ENCODE peak calls at places on chromosomes 11 and 22, in nine cellular contexts. F is tibial nerve, U is testis, E is A549, Y is ovary, O is K562, A is GM12891, G is NB4, I is H54. L is an unnamed sample.

GRCh38 chr11:33262016-33262638 is 4.9 kb downstream of the HIPK3 start:
- DNase-seq in F (no peak), U (peak), E (no peak), Y (no peak), O (no peak), A (no peak), G (peak), I (no peak), L (no peak)

GRCh38 chr11:6240139-6240538 is 1.2 kb downstream of the CNGA4 start:
- DNase-seq in F (no peak), U (no peak), E (no peak), Y (no peak), O (no peak), A (no peak), G (no peak), I (no peak), L (no peak)

GRCh38 chr11:5102246-5102645 is 32.9 kb downstream of the OR52E1 start:
- DNase-seq in F (no peak), U (no peak), E (no peak), Y (no peak), O (no peak), A (no peak), G (no peak), I (no peak), L (no peak)

GRCh38 chr22:48343461-48343860 is 1484.2 kb downstream of the BRD1 start:
- DNase-seq in F (no peak), U (no peak), E (no peak), Y (no peak), O (no peak), A (no peak), G (no peak), I (no peak), L (no peak)

GRCh38 chr11:72439455-72439854 is 5.1 kb upstream of the CLPB start:
- DNase-seq in F (no peak), U (no peak), E (no peak), Y (no peak), O (no peak), A (no peak), G (peak), I (peak), L (no peak)

GRCh38 chr22:44003776-44004460 is 20.2 kb upstream of the PARVB start:
- DNase-seq in F (no peak), U (peak), E (no peak), Y (no peak), O (peak), A (no peak), G (no peak), I (no peak), L (no peak)

GRCh38 chr22:24097961-24098391 is 83.3 kb upstream of the SUSD2 start:
- DNase-seq in F (no peak), U (no peak), E (no peak), Y (no peak), O (no peak), A (no peak), G (no peak), I (no peak), L (no peak)

GRCh38 chr11:17649696-17650600 is 69.4 kb upstream of the MYOD1 start:
- DNase-seq in F (no peak), U (no peak), E (no peak), Y (no peak), O (peak), A (no peak), G (peak), I (peak), L (no peak)

GRCh38 chr11:119800619-119801018 is 71.6 kb upstream of the NECTIN1 start:
- DNase-seq in F (no peak), U (no peak), E (no peak), Y (no peak), O (no peak), A (no peak), G (no peak), I (no peak), L (no peak)

GRCh38 chr11:20351870-20352269 is 11.6 kb upstream of the HTATIP2 start:
- DNase-seq in F (no peak), U (no peak), E (no peak), Y (no peak), O (no peak), A (no peak), G (no peak), I (no peak), L (no peak)

GRCh38 chr11:64130618-64131017 is 35.3 kb downstream of the MACROD1 start:
- DNase-seq in F (no peak), U (no peak), E (no peak), Y (no peak), O (no peak), A (no peak), G (no peak), I (no peak), L (no peak)

GRCh38 chr11:17014774-17015638 is 792 bp upstream of the PLEKHA7 start:
- DNase-seq in F (no peak), U (peak), E (peak), Y (no peak), O (peak), A (peak), G (no peak), I (peak), L (no peak)

GRCh38 chr11:90204407-90204806 is 18.4 kb downstream of the CHORDC1 start:
- DNase-seq in F (no peak), U (no peak), E (no peak), Y (no peak), O (no peak), A (no peak), G (no peak), I (no peak), L (no peak)

GRCh38 chr22:49853981-49854791 is 542 bp downstream of the ZBED4 start:
- DNase-seq in F (no peak), U (peak), E (peak), Y (no peak), O (peak), A (no peak), G (peak), I (no peak), L (no peak)

GRCh38 chr22:47206185-47206584 is 443.7 kb downstream of the TBC1D22A start:
- DNase-seq in F (no peak), U (peak), E (no peak), Y (no peak), O (no peak), A (no peak), G (no peak), I (no peak), L (peak)

GRCh38 chr11:126102436-126102894 is 39.8 kb upstream of the CDON start:
- DNase-seq in F (no peak), U (peak), E (no peak), Y (peak), O (peak), A (no peak), G (peak), I (no peak), L (no peak)

GRCh38 chr11:44464741-44465140 is 100.7 kb upstream of the CD82 start:
- DNase-seq in F (no peak), U (no peak), E (peak), Y (no peak), O (no peak), A (no peak), G (peak), I (no peak), L (no peak)

GRCh38 chr22:26561756-26562417 is 28.0 kb downstream of the TPST2 start:
- DNase-seq in F (no peak), U (peak), E (no peak), Y (no peak), O (no peak), A (no peak), G (no peak), I (no peak), L (no peak)

GRCh38 chr11:103591554-103591953 is 444.9 kb upstream of the DDI1 start:
- DNase-seq in F (no peak), U (no peak), E (no peak), Y (no peak), O (no peak), A (no peak), G (no peak), I (no peak), L (no peak)

GRCh38 chr11:45264839-45265515 is 21.2 kb downstream of the SYT13 start:
- DNase-seq in F (no peak), U (no peak), E (peak), Y (no peak), O (peak), A (no peak), G (no peak), I (peak), L (no peak)

GRCh38 chr11:123841189-123841588 is 35.0 kb upstream of the OR6M1 start:
- DNase-seq in F (no peak), U (no peak), E (no peak), Y (no peak), O (no peak), A (no peak), G (peak), I (peak), L (no peak)

GRCh38 chr11:73990727-73991126 is 8.1 kb upstream of the UCP2 start:
- DNase-seq in F (no peak), U (no peak), E (no peak), Y (no peak), O (no peak), A (no peak), G (no peak), I (no peak), L (no peak)

GRCh38 chr22:30970356-30970746 is 1.3 kb downstream of the TUG1 start:
- DNase-seq in F (no peak), U (no peak), E (no peak), Y (no peak), O (no peak), A (no peak), G (no peak), I (no peak), L (no peak)

GRCh38 chr11:63912678-63913077 is 4.3 kb downstream of the RCOR2 start:
- DNase-seq in F (no peak), U (no peak), E (no peak), Y (no peak), O (no peak), A (no peak), G (no peak), I (no peak), L (no peak)

GRCh38 chr11:3156661-3157311 is 8.3 kb downstream of the OSBPL5 start:
- DNase-seq in F (no peak), U (no peak), E (no peak), Y (no peak), O (no peak), A (no peak), G (peak), I (no peak), L (no peak)

GRCh38 chr11:73323464-73323863 is 15.4 kb downstream of the ARHGEF17 start:
- DNase-seq in F (peak), U (peak), E (no peak), Y (peak), O (peak), A (no peak), G (no peak), I (no peak), L (no peak)

GRCh38 chr11:44964526-44965209 is 14.0 kb upstream of the TP53I11 start:
- DNase-seq in F (no peak), U (no peak), E (no peak), Y (no peak), O (no peak), A (no peak), G (peak), I (no peak), L (no peak)

GRCh38 chr22:23389271-23390071 is 190.6 kb downstream of the IGLL1 start:
- DNase-seq in F (no peak), U (no peak), E (no peak), Y (no peak), O (no peak), A (no peak), G (no peak), I (no peak), L (no peak)

GRCh38 chr11:115286614-115287013 is 217.6 kb downstream of the CADM1 start:
- DNase-seq in F (no peak), U (no peak), E (no peak), Y (no peak), O (no peak), A (no peak), G (no peak), I (no peak), L (no peak)

GRCh38 chr22:32476286-32476685 is 1.7 kb downstream of the FBXO7 start:
- DNase-seq in F (no peak), U (no peak), E (no peak), Y (no peak), O (no peak), A (no peak), G (no peak), I (no peak), L (no peak)

GRCh38 chr11:9619971-9620370 is 43.9 kb upstream of the SWAP70 start:
- DNase-seq in F (no peak), U (no peak), E (no peak), Y (no peak), O (no peak), A (no peak), G (no peak), I (no peak), L (no peak)

GRCh38 chr11:83127309-83127636 is 29.7 kb upstream of the PCF11 start:
- DNase-seq in F (no peak), U (no peak), E (no peak), Y (no peak), O (no peak), A (no peak), G (no peak), I (no peak), L (no peak)

GRCh38 chr11:11500744-11501487 is 120.9 kb downstream of the GALNT18 start:
- DNase-seq in F (no peak), U (no peak), E (no peak), Y (no peak), O (no peak), A (no peak), G (no peak), I (no peak), L (no peak)

GRCh38 chr11:34787348-34787747 is 128.8 kb downstream of the APIP start:
- DNase-seq in F (no peak), U (no peak), E (no peak), Y (no peak), O (no peak), A (no peak), G (no peak), I (no peak), L (no peak)

GRCh38 chr11:560305-561147 is at the start of the genes LMNTD2 and RASSF7:
- DNase-seq in F (peak), U (peak), E (peak), Y (peak), O (peak), A (peak), G (peak), I (peak), L (peak)

GRCh38 chr11:118152552-118153471 is at the start of gene SCN4B:
- DNase-seq in F (no peak), U (peak), E (peak), Y (peak), O (peak), A (peak), G (peak), I (no peak), L (no peak)

GRCh38 chr22:22770280-22770871 is 117.2 kb upstream of the IGLL5 start:
- DNase-seq in F (no peak), U (peak), E (peak), Y (peak), O (peak), A (no peak), G (peak), I (peak), L (no peak)

GRCh38 chr11:47233989-47234668 is 14.5 kb downstream of the ACP2 start:
- DNase-seq in F (no peak), U (peak), E (peak), Y (no peak), O (peak), A (no peak), G (peak), I (peak), L (no peak)
- TF ChIP-seq POLR2A in F (no peak), U (no peak), E (no peak), Y (no peak), O (no peak), A (no peak), G (no peak), I (no peak), L (no peak)

DNA sequence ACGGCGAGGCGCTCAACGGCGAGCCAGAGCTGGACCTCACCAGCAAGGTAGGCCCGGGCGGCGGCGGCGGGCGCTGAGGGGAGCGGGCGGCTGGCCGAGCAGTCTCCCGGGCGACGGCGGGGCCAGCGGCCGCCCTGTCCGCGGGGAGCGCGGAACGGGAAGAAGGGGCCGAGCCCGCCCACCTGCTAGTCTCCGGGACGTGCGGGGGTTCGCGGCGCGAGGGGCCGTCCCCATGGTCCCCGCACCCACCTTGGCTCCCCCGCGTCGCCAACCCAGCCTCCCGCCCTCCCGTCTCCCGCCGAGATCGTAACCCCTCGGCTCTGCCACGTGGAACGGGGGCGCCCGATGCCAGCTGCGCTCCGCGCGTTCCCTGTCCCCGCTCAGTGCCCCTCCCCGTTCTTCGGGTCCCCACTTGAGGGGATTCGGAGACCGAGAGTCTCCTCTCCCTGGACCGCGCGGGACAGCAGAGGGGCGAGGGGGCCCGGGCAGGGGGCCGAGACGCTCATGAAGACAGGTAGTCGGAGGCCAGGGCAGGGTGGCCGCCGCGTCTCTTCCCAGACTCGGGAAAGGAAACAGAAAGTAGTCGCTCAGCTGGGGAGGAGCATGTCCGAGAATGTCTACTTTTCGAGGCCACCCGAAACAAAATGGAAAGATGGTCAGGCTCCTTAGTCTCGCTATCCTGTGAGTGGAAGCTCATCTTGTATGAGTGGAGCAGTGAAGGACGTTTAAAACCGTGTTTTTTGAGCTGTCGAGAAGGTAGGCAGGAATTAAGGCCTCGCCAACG is 549 bp downstream of the GTPBP1 start:
- DNase-seq in F (no peak), U (peak), E (no peak), Y (peak), O (peak), A (no peak), G (peak), I (no peak), L (no peak)
- TF ChIP-seq POLR2A in F (no peak), U (no peak), E (no peak), Y (no peak), O (no peak), A (no peak), G (no peak), I (no peak), L (no peak)

DNA sequence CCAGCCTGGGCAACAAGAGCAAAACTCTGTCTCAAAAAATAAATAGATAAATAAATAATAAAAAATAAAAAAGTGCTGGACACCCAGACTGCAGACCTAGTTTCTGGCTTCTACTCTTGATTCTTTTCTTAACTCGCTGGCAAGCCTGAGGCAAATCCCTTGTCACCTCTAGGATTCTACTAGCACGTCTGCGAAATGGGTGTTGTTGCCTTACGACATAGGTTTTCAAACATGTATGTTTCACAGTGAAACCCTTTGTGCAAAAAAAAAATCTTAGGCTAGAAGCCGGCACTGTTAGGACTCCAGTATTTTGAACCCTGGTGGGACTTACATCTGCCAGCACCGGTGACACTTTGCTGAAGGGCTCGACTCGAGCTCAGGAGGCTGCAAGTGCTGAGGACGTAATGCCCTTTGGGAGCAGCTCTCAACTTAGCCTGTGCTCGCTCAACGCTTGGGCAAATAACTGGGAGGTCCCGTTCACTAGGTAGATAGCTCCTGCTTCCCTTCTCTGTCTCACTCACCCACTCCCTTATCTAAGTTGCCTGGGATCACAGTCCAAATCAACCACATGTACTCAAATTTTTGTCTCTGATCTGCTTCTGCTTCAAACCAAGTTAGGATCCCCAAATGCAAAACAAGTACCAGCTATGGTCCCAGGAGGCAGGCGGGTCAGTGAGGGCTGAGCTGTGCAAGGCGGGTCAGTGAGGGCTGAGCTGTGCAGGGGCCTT is 34.7 kb upstream of the MYH9 start:
- DNase-seq in F (no peak), U (no peak), E (no peak), Y (no peak), O (no peak), A (no peak), G (peak), I (no peak), L (no peak)
- TF ChIP-seq POLR2A in F (no peak), U (no peak), E (no peak), Y (no peak), O (no peak), A (no peak), G (no peak), I (no peak), L (no peak)

DNA sequence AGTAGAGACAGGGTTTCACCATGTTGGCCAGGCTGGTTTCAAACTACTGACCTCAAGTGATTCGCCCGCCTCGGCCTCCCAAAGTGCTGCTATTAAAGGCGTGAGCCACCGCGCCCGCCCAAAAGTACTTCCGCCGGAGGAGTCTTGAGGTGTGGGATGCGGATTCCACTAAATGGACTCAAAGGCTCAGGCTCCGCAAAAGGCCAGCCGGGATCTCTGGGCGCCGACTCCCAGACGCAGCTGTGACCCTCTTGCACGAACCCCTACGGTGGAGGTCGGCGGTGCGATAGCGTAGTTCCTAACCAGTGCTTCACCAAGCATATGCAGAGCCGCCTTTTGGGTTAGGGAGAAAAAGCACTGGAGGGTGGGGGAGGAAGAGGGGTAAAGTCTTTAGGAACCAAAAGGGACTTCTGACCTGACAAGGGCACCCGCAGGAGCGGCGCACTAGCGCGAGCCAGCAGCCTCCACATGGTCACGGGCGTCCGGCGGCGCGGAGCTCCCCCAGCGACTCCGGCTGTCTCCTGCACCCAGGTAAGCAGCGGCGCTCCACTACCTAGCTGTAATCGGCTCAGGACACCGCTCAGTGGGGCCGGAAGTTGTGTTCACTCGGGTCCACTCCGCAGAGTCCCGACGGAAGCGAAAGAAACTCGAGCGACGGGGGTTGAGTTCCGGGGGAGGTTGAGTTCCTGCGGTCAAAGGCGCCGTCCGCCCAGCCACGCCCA is at the start of gene MRPL16:
- DNase-seq in F (peak), U (peak), E (peak), Y (peak), O (peak), A (peak), G (peak), I (peak), L (peak)
- TF ChIP-seq POLR2A in F (peak), U (no peak), E (peak), Y (no peak), O (peak), A (peak), G (peak), I (peak), L (no peak)

GRCh38 chr11:57541099-57541670 is 3.8 kb downstream of the SMTNL1 start:
- DNase-seq in F (no peak), U (no peak), E (no peak), Y (no peak), O (no peak), A (no peak), G (no peak), I (no peak), L (no peak)
- TF ChIP-seq POLR2A in F (no peak), U (no peak), E (no peak), Y (no peak), O (no peak), A (no peak), G (no peak), I (no peak), L (no peak)